ENCODE peak calls at places on chromosomes 2 and 18, in nine cellular contexts. K is NCI-H2029 treated with DMSO at 0.1 percent for 48 hours, B is HT1080, R is cardiac fibroblast, Z is AG08395, V is NCI-H774, Y is NCI-H2171 treated with DMSO at 0.1 percent for 48 hours, H is NCI-H2081, L is H7. F is an unnamed sample.

GRCh38 chr2:100416939-100417744 is at the start of gene CHST10:
- DNase-seq in K (no peak), B (peak), R (peak), Z (peak), V (peak), Y (peak), H (peak), L (peak), F (peak)

GRCh38 chr18:9849407-9849961 is 36.3 kb upstream of the TXNDC2 start:
- DNase-seq in K (no peak), B (peak), R (no peak), Z (no peak), V (no peak), Y (no peak), H (no peak), L (no peak), F (no peak)

GRCh38 chr2:233032551-233033320 is at the start of gene NEU2:
- DNase-seq in K (no peak), B (no peak), R (peak), Z (peak), V (no peak), Y (no peak), H (no peak), L (no peak), F (no peak)

GRCh38 chr2:158619496-158619895 is 162.7 kb downstream of the PKP4 start:
- DNase-seq in K (no peak), B (peak), R (peak), Z (no peak), V (no peak), Y (no peak), H (peak), L (no peak), F (no peak)

GRCh38 chr2:38751847-38752410 is 768 bp upstream of the SRSF7 start:
- DNase-seq in K (no peak), B (no peak), R (no peak), Z (no peak), V (no peak), Y (no peak), H (peak), L (peak), F (no peak)

GRCh38 chr2:232884001-232884421 is 13.9 kb downstream of the SNORC start:
- DNase-seq in K (no peak), B (no peak), R (no peak), Z (no peak), V (no peak), Y (no peak), H (no peak), L (no peak), F (no peak)

GRCh38 chr18:8994603-8995002 is 107.9 kb upstream of the NDUFV2 start:
- DNase-seq in K (no peak), B (peak), R (peak), Z (no peak), V (no peak), Y (no peak), H (no peak), L (no peak), F (no peak)

GRCh38 chr2:239676716-239677454 is 276.1 kb upstream of the HDAC4 start:
- DNase-seq in K (no peak), B (no peak), R (no peak), Z (no peak), V (no peak), Y (no peak), H (no peak), L (no peak), F (no peak)

GRCh38 chr2:239383796-239384156 is 17.0 kb downstream of the HDAC4 start:
- DNase-seq in K (no peak), B (no peak), R (no peak), Z (no peak), V (no peak), Y (no peak), H (no peak), L (no peak), F (no peak)

GRCh38 chr2:181570833-181571661 is 85.9 kb downstream of the CERKL start:
- DNase-seq in K (no peak), B (no peak), R (peak), Z (no peak), V (no peak), Y (no peak), H (peak), L (no peak), F (no peak)

GRCh38 chr18:32298289-32298688 is 108.5 kb downstream of the MEP1B start:
- DNase-seq in K (no peak), B (no peak), R (no peak), Z (peak), V (no peak), Y (no peak), H (peak), L (no peak), F (no peak)

GRCh38 chr2:163157891-163158511 is 319.4 kb upstream of the KCNH7 start:
- DNase-seq in K (no peak), B (peak), R (peak), Z (peak), V (no peak), Y (no peak), H (no peak), L (no peak), F (no peak)

GRCh38 chr2:109348645-109349554 is 219.9 kb downstream of the SH3RF3 start:
- DNase-seq in K (no peak), B (no peak), R (no peak), Z (no peak), V (no peak), Y (no peak), H (peak), L (peak), F (no peak)

F was measured in activated T-helper 2 cell treated with anti-CD3 and anti-CD28 coated beads, Interferon-gamma antibody, Interleukin-2, Interleukin-4, amounts not matched to agents 10 μg/mL and 5 μg/mL and 100 μg/mL, durations not matched to agents 14 hours and 24 hours and 36 hours.